ENCODE peak calls at places on chromosomes 16 and 17, in nine cellular contexts. U is astrocyte of the cerebellum, Y is AG04450, R is OCI-LY7, P is cardiac fibroblast, H is Peyer's patch, Q is epithelial cell of proximal tubule, M is PC-9, D is NB4. F is an unnamed sample.

GRCh38 chr17:68198931-68199836 is 48.7 kb upstream of the AMZ2 start:
- DNase-seq in H (no peak), P (no peak), R (no peak), Y (no peak), M (no peak), U (no peak), Q (no peak), D (no peak), F (peak; percentile 52)

GRCh38 chr16:29011112-29011511 is 26.3 kb downstream of the LAT start:
- DNase-seq in D (peak; percentile 53), H (no peak), M (peak; percentile 32), Y (no peak), R (no peak), U (no peak), P (no peak), Q (no peak), F (no peak)

GRCh38 chr17:82200743-82201497 is 11.7 kb downstream of the CCDC57 start:
- DNase-seq in Y (no peak), H (no peak), U (no peak), D (no peak), M (no peak), Q (no peak), R (no peak), P (no peak), F (no peak)

GRCh38 chr16:70589998-70590471 is 56.3 kb upstream of the IL34 start:
- DNase-seq in M (no peak), P (peak; percentile 82), Y (no peak), U (no peak), D (no peak), H (no peak), Q (peak; percentile 15), R (no peak), F (no peak)

GRCh38 chr16:2867987-2868789 is 10.2 kb upstream of the PRSS22 start:
- DNase-seq in M (peak; percentile 84), P (peak; percentile 95), Y (peak; percentile 84), D (peak; percentile 95), Q (no peak), H (peak; percentile 95), R (peak; percentile 92), U (peak; percentile 85), F (peak; percentile 97)

GRCh38 chr17:7988750-7989178 is 13.7 kb upstream of the GUCY2D start:
- DNase-seq in H (no peak), M (peak; percentile 41), Y (peak; percentile 67), U (peak; percentile 76), R (peak; percentile 93), D (peak; percentile 84), P (peak; percentile 90), Q (peak; percentile 48), F (peak; percentile 44)

GRCh38 chr17:1606352-1606985 is 22.2 kb downstream of the SLC43A2 start:
- DNase-seq in Y (no peak), R (no peak), P (no peak), U (no peak), D (no peak), H (no peak), Q (no peak), M (no peak), F (peak; percentile 71)

GRCh38 chr17:66524848-66525247 is 222.4 kb downstream of the PRKCA start:
- DNase-seq in D (no peak), P (no peak), M (no peak), Y (no peak), R (no peak), H (no peak), Q (no peak), U (no peak), F (no peak)

GRCh38 chr16:71645450-71645849 is 19.5 kb downstream of the MARVELD3 start:
- DNase-seq in D (peak; percentile 61), Y (no peak), M (no peak), H (no peak), Q (no peak), U (peak; percentile 13), P (peak; percentile 53), R (peak; percentile 52), F (no peak)

GRCh38 chr17:50275279-50275678 is 1.0 kb downstream of the TMEM92 start:
- DNase-seq in H (peak; percentile 48), Q (no peak), U (no peak), Y (no peak), D (no peak), M (no peak), P (no peak), R (no peak), F (no peak)

GRCh38 chr16:88023786-88024185 is 72.6 kb downstream of the BANP start:
- DNase-seq in H (no peak), U (no peak), P (no peak), Y (no peak), Q (no peak), M (no peak), R (no peak), D (no peak), F (no peak)

GRCh38 chr17:37039269-37039668 is 90.5 kb downstream of the AATF start:
- DNase-seq in M (no peak), R (no peak), U (no peak), H (no peak), D (no peak), Y (no peak), Q (no peak), P (no peak), F (no peak)

GRCh38 chr16:73149329-73149728 is 101.4 kb upstream of the ZFHX3 start:
- DNase-seq in R (no peak), M (no peak), Q (no peak), U (no peak), D (no peak), H (no peak), P (no peak), Y (no peak), F (no peak)

DNA sequence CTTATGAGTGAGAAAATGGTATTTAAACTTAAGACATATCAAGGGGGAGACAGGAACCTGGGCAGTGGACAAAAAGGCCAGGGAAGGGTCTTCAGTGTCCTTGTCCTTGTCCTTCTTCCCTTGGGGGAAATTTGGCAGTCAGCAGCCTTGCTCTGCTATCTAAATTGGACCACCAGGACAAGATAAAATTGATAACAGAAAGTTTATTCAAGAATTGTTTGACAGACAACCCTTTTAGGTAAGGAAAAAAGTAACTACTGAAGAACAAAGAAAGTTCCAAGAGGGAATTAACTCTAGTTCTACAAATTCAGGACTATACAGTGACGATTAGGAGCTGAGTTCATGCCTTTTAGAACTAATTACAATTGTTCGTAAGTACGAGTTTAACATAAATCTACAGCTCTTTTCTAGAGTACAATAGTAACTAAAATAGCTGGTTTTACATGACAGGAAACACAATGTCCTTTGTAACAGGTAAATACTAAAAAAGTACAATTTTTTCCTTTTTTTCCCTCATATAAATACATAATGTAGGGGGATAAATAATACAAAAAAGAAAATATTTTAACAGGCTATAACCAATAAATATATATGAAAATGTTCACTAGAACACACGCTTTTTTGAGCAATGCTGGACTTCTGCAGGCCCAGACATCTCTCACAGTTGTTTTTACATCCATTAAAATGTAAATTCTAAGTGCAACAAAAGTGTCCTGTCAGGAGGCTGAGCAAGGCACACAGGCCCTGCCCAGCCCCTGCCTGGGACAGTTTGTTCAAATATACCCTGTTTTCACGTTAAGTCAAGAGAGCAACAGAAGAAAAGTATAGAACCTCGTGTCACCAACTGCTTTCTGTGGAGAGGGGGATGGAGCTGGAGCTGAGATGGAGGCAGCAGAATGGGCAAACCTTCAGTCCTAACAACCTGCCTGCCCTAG is 4.0 kb upstream of the HOXB2 start:
- DNase-seq in P (no peak), U (no peak), H (no peak), Q (no peak), D (no peak), M (no peak), Y (no peak), R (no peak), F (no peak)
- TF ChIP-seq CTCF in P (no peak), U (no peak), H (no peak), Q (no peak), D (no peak), M (no peak), Y (no peak), R (no peak), F (no peak)

GRCh38 chr16:49491111-49491670 is 117.6 kb downstream of the C16orf78 start:
- DNase-seq in R (no peak), U (no peak), M (no peak), Q (no peak), P (no peak), H (peak; percentile 14), D (no peak), Y (no peak), F (no peak)
- H3K4me3 ChIP-seq in R (no peak overlapping the region), U (no peak overlapping the region), M (no peak overlapping the region), Q (no peak overlapping the region), P (no peak overlapping the region), H (no peak overlapping the region), D (no peak overlapping the region), Y (no peak overlapping the region), F (no peak overlapping the region)

GRCh38 chr17:57085448-57086068 is 512 bp downstream of the AKAP1 start:
- DNase-seq in Y (no peak), D (peak; percentile 68), H (peak; percentile 94), Q (no peak), R (peak; percentile 69), M (peak; percentile 60), U (no peak), P (peak; percentile 38), F (peak; percentile 77)
- TF ChIP-seq CTCF in Y (peak; percentile 17), D (no peak), H (no peak), Q (peak; percentile 28), R (peak; percentile 50), M (no peak), U (peak; percentile 31), P (no peak), F (peak; percentile 33)

GRCh38 chr17:28812136-28812979 is 30.2 kb downstream of the FAM222B start:
- DNase-seq in D (peak; percentile 98), P (peak; percentile 98), Q (no peak), R (peak; percentile 97), H (peak; percentile 98), M (peak; percentile 90), U (peak; percentile 92), Y (peak; percentile 92), F (peak; percentile 94)

GRCh38 chr17:28810437-28810836 is 32.2 kb downstream of the FAM222B start:
- DNase-seq in U (no peak), M (no peak), D (no peak), P (no peak), Q (no peak), Y (no peak), R (no peak), H (no peak), F (no peak)

GRCh38 chr17:28811594-28812135 is 30.9 kb downstream of the FAM222B start:
- DNase-seq in Q (no peak), H (no peak), D (no peak), U (no peak), M (peak; percentile 56), P (peak; percentile 34), R (peak; percentile 19), Y (no peak), F (no peak)

GRCh38 chr17:28812980-28813377 is 29.6 kb downstream of the FAM222B start:
- DNase-seq in D (no peak), Y (no peak), R (no peak), Q (no peak), U (no peak), P (peak; percentile 80), H (no peak), M (no peak), F (no peak)

DNA sequence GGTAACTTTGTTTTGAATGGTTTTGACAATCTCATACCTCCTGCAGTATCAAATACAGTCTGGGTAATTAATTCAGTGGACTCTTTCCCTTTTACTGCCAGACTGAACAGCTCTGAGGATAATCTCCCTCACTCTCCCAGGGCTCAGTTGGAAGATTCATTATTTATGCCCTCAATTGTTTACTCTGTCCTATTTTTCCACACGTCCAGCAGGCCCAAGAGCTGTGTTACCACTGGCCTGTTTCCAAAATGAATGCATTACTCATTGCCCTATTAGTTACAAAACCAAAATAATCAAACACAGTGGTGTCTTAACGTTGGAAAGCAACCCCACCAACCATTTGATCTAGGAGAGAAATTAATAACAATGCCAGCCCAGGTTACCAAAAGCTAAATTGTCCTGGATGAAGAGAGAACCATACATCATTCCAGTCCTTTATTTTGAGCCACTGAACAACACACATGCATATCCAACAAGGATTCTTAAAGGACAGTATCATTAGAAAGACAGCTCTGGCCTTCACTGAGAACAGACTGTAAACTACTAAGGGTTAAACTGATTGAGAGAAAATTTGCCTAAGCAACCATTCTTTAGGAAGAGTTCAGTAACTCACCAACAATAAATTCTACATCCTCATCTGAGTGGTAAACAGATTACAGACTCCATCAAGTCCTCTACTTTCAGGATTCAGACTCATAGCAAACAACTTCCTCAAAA is 34.5 kb downstream of the FAM222B start:
- DNase-seq in D (peak; percentile 66), H (no peak), U (peak; percentile 72), M (peak; percentile 85), P (peak; percentile 90), Y (peak; percentile 66), R (no peak), Q (no peak), F (no peak)
- H3K4me3 ChIP-seq in D (no peak overlapping the region), H (no peak overlapping the region), U (no peak overlapping the region), M (peak overlapping the region; percentile 17), P (peak overlapping the region; percentile 26), Y (no peak overlapping the region), R (no peak overlapping the region), Q (peak overlapping the region; percentile 30), F (no peak overlapping the region)